ENCODE peak calls at places on chromosome 17, in six cellular contexts. A, L, O, W, C and H are unnamed samples.

GRCh38 chr17:15213381-15214087 is 51.6 kb downstream of the PMP22 start:
- DNase-seq in A (peak), L (no peak), O (peak), W (peak), C (peak), H (no peak)

GRCh38 chr17:34584805-34585416 is 5.5 kb downstream of the TMEM132E start:
- DNase-seq in A (peak), L (no peak), O (peak), W (peak), C (peak), H (no peak)

GRCh38 chr17:40646791-40647548 is 648 bp downstream of the SMARCE1 start:
- DNase-seq in A (no peak), L (no peak), O (peak), W (no peak), C (peak), H (no peak)

GRCh38 chr17:81865733-81866439 is 5.3 kb downstream of the ARHGDIA start:
- DNase-seq in A (peak), L (peak), O (peak), W (no peak), C (peak), H (no peak)

GRCh38 chr17:74211929-74212261 is 1.5 kb upstream of the TTYH2 start:
- DNase-seq in A (peak), L (no peak), O (no peak), W (no peak), C (peak), H (no peak)

GRCh38 chr17:73697872-73698271 is 53.6 kb upstream of the SDK2 start:
- DNase-seq in A (no peak), L (no peak), O (no peak), W (peak), C (no peak), H (no peak)

GRCh38 chr17:8359769-8360168 is 16.7 kb downstream of the KRABD2 start:
- DNase-seq in A (peak), L (no peak), O (peak), W (no peak), C (peak), H (no peak)

GRCh38 chr17:39132192-39132600 is 19.2 kb downstream of the PLXDC1 start:
- DNase-seq in A (peak), L (no peak), O (peak), W (peak), C (peak), H (peak)

GRCh38 chr17:63423963-63424362 is 22.1 kb downstream of the CYB561 start:
- DNase-seq in A (no peak), L (no peak), O (no peak), W (no peak), C (no peak), H (no peak)

GRCh38 chr17:8649157-8650118 is 18.9 kb upstream of the MYH10 start:
- DNase-seq in A (peak), L (no peak), O (no peak), W (no peak), C (peak), H (no peak)

GRCh38 chr17:52084176-52084575 is 74.3 kb downstream of the CA10 start:
- DNase-seq in A (no peak), L (no peak), O (no peak), W (no peak), C (no peak), H (no peak)

GRCh38 chr17:20938244-20938643 is 104.6 kb downstream of the USP22 start:
- DNase-seq in A (no peak), L (no peak), O (no peak), W (peak), C (no peak), H (no peak)

GRCh38 chr17:82657926-82658325 is 9.7 kb upstream of the WDR45B start:
- DNase-seq in A (no peak), L (no peak), O (no peak), W (no peak), C (no peak), H (no peak)

GRCh38 chr17:45431531-45432404 is 902 bp downstream of the ARHGAP27 start:
- DNase-seq in A (peak), L (peak), O (peak), W (peak), C (peak), H (peak)

GRCh38 chr17:44409309-44410028 is 20.0 kb upstream of the ITGA2B start:
- DNase-seq in A (no peak), L (no peak), O (peak), W (no peak), C (no peak), H (no peak)

GRCh38 chr17:82356845-82357355 is 2.1 kb upstream of the TEX19 start:
- DNase-seq in A (no peak), L (no peak), O (no peak), W (peak), C (no peak), H (no peak)

GRCh38 chr17:32917842-32918241 is 10.1 kb upstream of the TMEM98 start:
- DNase-seq in A (no peak), L (no peak), O (no peak), W (no peak), C (no peak), H (no peak)

GRCh38 chr17:330993-331701 is 21.5 kb downstream of the RPH3AL start:
- DNase-seq in A (no peak), L (no peak), O (no peak), W (no peak), C (no peak), H (peak)

GRCh38 chr17:77841742-77842141 is 116.8 kb upstream of the TNRC6C start:
- DNase-seq in A (no peak), L (no peak), O (no peak), W (no peak), C (no peak), H (no peak)

GRCh38 chr17:40086150-40087044 is 14.0 kb downstream of the NR1D1 start:
- DNase-seq in A (peak), L (peak), O (peak), W (peak), C (peak), H (peak)

GRCh38 chr17:74862108-74862901 is 2.6 kb upstream of the GRIN2C start:
- DNase-seq in A (peak), L (peak), O (peak), W (peak), C (peak), H (peak)

GRCh38 chr17:42809250-42809649 is 10.6 kb downstream of the CNTD1 start:
- DNase-seq in A (peak), L (no peak), O (peak), W (no peak), C (peak), H (no peak)

GRCh38 chr17:79629548-79630049 is 18.7 kb upstream of the RBFOX3 start:
- DNase-seq in A (no peak), L (peak), O (peak), W (no peak), C (no peak), H (no peak)

GRCh38 chr17:31487648-31488263 is 96.3 kb downstream of the RAB11FIP4 start:
- DNase-seq in A (peak), L (peak), O (peak), W (peak), C (peak), H (peak)

GRCh38 chr17:43169561-43170139 is 1.4 kb upstream of the NBR1 start:
- DNase-seq in A (peak), L (peak), O (peak), W (peak), C (no peak), H (no peak)

GRCh38 chr17:66549731-66550207 is 247.4 kb downstream of the PRKCA start:
- DNase-seq in A (peak), L (no peak), O (peak), W (peak), C (peak), H (no peak)

GRCh38 chr17:46727572-46728348 is 90.7 kb downstream of the WNT3 start:
- DNase-seq in A (peak), L (no peak), O (peak), W (no peak), C (peak), H (no peak)

GRCh38 chr17:78599419-78599818 is 22.2 kb upstream of the DNAH17 start:
- DNase-seq in A (no peak), L (no peak), O (no peak), W (no peak), C (no peak), H (no peak)

GRCh38 chr17:67378444-67379250 is 1.6 kb downstream of the PITPNC1 start:
- DNase-seq in A (peak), L (peak), O (peak), W (peak), C (peak), H (peak)

GRCh38 chr17:3546997-3547396 is 10.6 kb downstream of the TRPV3 start:
- DNase-seq in A (no peak), L (no peak), O (no peak), W (peak), C (no peak), H (no peak)

GRCh38 chr17:29608986-29609385 is 13.7 kb downstream of the CORO6 start:
- DNase-seq in A (no peak), L (no peak), O (no peak), W (peak), C (no peak), H (no peak)

GRCh38 chr17:16419929-16420271 is 4.5 kb downstream of the TRPV2 start:
- DNase-seq in A (peak), L (no peak), O (peak), W (no peak), C (peak), H (no peak)

GRCh38 chr17:72556944-72557826 is 436.4 kb downstream of the SOX9 start:
- DNase-seq in A (peak), L (peak), O (peak), W (peak), C (peak), H (peak)

GRCh38 chr17:59073972-59074371 is 32.7 kb downstream of the TRIM37 start:
- DNase-seq in A (no peak), L (no peak), O (no peak), W (no peak), C (peak), H (no peak)

GRCh38 chr17:1577657-1578428 is 15.3 kb upstream of the PITPNA start:
- DNase-seq in A (no peak), L (no peak), O (no peak), W (no peak), C (no peak), H (peak)
- H3K4me3 ChIP-seq in A (no peak), L (no peak), O (no peak), W (no peak), C (no peak), H (peak)

DNA sequence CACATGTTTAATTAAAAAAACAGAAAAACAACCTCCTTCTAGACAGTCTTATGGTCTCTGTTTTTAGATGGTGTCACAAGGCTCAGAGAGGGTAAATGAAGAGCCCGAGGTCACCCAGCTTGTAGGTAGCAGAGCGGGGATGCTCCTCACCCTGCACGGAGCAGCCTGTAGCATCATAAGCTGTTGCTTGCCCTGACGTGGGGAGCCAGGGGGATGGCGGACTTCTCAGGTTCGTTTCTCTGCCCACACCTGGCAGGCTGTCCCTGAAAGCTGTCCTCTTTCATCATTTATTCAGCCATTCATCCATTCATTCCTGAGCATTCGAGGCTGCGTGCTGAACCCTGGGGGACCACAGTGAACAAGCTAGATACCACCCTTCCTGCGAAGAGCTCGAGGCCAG is 75.7 kb upstream of the KSR1 start:
- DNase-seq in A (no peak), L (no peak), O (no peak), W (peak), C (no peak), H (no peak)
- H3K4me3 ChIP-seq in A (peak), L (peak), O (peak), W (no peak), C (peak), H (peak)

DNA sequence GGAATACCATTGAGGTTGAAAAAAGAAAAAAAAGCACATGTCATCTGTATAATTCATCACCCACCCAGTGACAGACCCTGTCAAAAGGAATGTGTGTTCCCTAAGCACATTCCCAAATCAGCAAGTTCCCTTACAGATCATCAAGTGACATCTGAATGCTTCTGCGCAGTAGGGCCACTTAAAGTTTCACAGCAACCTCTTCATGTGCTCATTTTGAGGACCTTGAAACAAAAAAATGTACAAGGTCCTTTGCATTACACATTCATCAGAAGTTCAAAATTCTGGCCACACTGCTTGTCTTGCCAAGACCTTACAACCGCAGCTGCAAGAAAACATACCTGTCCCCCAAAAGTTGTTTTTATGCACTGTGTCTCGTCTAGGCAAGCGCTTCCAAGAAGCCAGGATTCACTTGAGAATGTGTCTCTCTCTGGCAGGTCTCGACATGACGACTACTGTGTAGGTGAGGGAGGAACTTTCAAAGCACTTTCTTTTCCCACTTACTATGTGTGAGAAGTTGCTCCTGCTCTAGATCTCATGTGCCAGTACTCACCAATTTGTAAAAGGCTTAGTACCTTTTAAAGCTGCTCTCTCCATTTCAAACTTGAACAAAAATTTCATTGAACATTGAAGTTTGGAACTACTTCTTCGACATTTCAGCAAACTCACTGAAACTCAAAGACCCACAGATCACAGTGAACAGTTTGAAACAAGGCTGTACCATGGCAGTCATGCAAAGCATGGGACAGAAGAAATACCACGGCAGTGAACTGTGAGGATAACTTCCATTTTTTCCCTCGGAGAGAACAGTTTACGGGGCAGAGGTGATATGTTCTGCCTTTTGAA is 4.3 kb upstream of the POLG2 start:
- DNase-seq in A (no peak), L (no peak), O (no peak), W (no peak), C (no peak), H (no peak)
- H3K4me3 ChIP-seq in A (no peak), L (no peak), O (no peak), W (no peak), C (no peak), H (no peak)

DNA sequence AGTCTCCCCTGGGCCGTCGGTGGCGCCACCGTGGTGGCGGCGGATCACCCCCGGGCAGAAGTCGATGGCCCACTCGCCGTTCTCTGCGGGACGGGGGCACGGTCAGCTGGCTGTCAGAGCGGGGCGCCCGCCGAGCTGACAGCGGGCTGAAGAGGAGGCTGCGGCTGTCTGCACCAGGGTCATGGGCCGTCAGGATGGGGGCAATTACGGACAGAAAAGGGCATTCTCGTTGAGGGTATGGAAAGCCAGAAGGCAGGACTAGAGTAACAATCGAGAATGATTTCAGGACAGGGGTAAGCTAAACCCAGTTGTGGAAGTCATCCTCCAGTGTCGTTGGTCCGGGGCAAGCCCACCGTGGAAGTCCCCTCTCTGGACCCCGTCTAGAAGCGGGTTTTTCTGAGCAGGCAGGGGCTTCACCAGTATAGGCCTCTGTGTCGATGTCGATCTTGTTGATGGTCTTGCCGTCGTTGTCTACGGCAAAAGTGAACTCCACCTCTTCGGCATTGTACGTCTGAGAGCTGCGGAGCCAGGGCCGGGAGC is 1.7 kb downstream of the CHRNE start:
- DNase-seq in A (no peak), L (no peak), O (no peak), W (no peak), C (no peak), H (no peak)
- H3K4me3 ChIP-seq in A (no peak), L (peak), O (no peak), W (peak), C (no peak), H (peak)

GRCh38 chr17:48054238-48055185 is 6.4 kb downstream of the NFE2L1 start:
- DNase-seq in A (peak), L (peak), O (no peak), W (peak), C (peak), H (peak)

GRCh38 chr17:48051706-48052486 is 3.7 kb downstream of the NFE2L1 start:
- DNase-seq in A (peak), L (peak), O (no peak), W (no peak), C (peak), H (peak)

GRCh38 chr17:48055531-48056245 is 7.5 kb downstream of the NFE2L1 start:
- DNase-seq in A (peak), L (no peak), O (no peak), W (peak), C (peak), H (no peak)

GRCh38 chr17:48052956-48053757 is 5.0 kb downstream of the NFE2L1 start:
- DNase-seq in A (peak), L (peak), O (no peak), W (no peak), C (peak), H (peak)

GRCh38 chr17:48053758-48054237 is 5.6 kb downstream of the NFE2L1 start:
- DNase-seq in A (no peak), L (no peak), O (no peak), W (no peak), C (no peak), H (no peak)
- H3K4me3 ChIP-seq in A (peak), L (peak), O (no peak), W (peak), C (peak), H (peak)

GRCh38 chr17:76643553-76644148 is at the start of gene ST6GALNAC1:
- DNase-seq in A (no peak), L (peak), O (peak), W (no peak), C (peak), H (peak)

GRCh38 chr17:76645481-76645880 is 1.9 kb upstream of the ST6GALNAC1 start:
- DNase-seq in A (no peak), L (peak), O (no peak), W (no peak), C (no peak), H (no peak)

GRCh38 chr17:76646712-76647111 is 3.2 kb upstream of the ST6GALNAC1 start:
- DNase-seq in A (no peak), L (no peak), O (no peak), W (no peak), C (no peak), H (no peak)

GRCh38 chr17:76642994-76643393 is 563 bp downstream of the ST6GALNAC1 start:
- DNase-seq in A (no peak), L (no peak), O (no peak), W (no peak), C (no peak), H (no peak)

GRCh38 chr17:76644995-76645394 is 1.4 kb upstream of the ST6GALNAC1 start:
- DNase-seq in A (no peak), L (peak), O (no peak), W (no peak), C (no peak), H (no peak)
- H3K4me3 ChIP-seq in A (no peak), L (no peak), O (no peak), W (no peak), C (no peak), H (no peak)

DNA sequence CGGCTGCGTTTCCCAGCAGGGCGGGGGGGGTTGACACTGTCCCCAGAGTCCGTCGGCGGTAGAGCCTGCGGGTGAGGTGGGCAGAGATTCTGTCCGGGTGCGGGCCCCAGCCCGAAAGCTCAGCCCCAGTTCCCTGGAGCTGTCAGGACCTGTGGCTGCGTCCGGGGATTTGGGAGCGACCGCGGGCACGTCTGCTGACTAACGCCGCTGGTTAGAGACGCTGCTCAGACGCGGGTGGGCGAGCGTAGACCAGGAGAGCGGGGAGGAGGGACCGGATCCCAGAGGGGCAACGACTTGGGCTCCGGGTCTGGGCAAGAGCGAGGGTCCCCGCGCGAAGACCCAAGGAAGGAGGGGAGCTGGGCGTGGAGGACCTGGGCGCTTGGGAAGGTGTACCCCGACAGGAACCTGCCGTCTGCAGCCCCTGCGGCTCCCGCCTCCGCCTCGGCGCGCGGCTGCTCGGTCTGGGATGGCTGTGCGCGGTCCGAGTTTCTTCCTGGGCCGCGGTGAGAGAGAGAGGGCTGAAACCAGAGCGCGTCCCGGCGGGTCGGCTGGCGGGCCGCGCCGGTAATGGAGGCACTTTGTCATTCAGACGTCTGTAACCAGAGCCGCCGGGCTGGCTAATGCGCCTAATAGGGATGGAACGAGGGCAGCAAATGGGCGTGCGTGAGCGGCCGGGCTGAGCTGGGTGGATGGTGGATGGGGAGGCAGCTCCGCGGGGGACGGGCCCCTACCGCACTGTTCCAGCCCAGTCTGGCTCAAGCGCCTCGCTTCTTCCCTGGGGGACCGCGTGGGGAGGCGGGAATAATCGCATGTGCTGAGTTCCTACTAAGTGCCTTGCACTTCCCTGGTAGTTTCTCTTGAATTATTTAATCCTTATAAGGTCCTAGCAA is 2.3 kb downstream of the NGFR start:
- DNase-seq in A (peak), L (no peak), O (peak), W (peak), C (peak), H (no peak)
- H3K4me3 ChIP-seq in A (no peak), L (peak), O (peak), W (peak), C (no peak), H (peak)